ENCODE peak calls at places on chromosomes 6 and 20, in eight cellular contexts. Q is CD8-positive, alpha-beta memory T cell; Z is aorta; F is DND-41; E is breast epithelium; G is effector memory CD4-positive, alpha-beta T cell; J is uterus; U is cardiac muscle cell. H is an unnamed sample. For H3K27me3, the result is how much of the 10 kb centered on the place peaks cover.

GRCh38 chr20:52667358-52667757 is 304.8 kb upstream of the TSHZ2 start:
- DNase-seq in E (no peak), Q (no peak), G (no peak), U (no peak), J (no peak), Z (no peak), F (no peak), H (no peak)

GRCh38 chr6:36908758-36909157 is 23.0 kb downstream of the C6orf89 start:
- DNase-seq in Z (no peak), G (no peak), J (no peak), Q (no peak), F (no peak), U (no peak), E (no peak), H (no peak)

GRCh38 chr6:37051138-37052026 is 45.9 kb downstream of the FGD2 start:
- DNase-seq in J (peak), U (peak), Q (peak), F (peak), G (peak), E (peak), Z (peak), H (peak)

GRCh38 chr6:98980814-98981213 is 33.1 kb upstream of the FBXL4 start:
- DNase-seq in U (no peak), F (no peak), J (no peak), Q (no peak), G (no peak), Z (no peak), E (no peak), H (no peak)

GRCh38 chr6:127481628-127482027 is 22.4 kb upstream of the KIAA0408 start:
- DNase-seq in U (peak), G (no peak), Q (no peak), F (no peak), E (no peak), J (no peak), Z (no peak), H (peak)

GRCh38 chr6:89616531-89616930 is 22.0 kb downstream of the LYRM2 start:
- DNase-seq in F (no peak), Q (no peak), J (no peak), U (no peak), E (no peak), G (no peak), Z (no peak), H (peak)

GRCh38 chr20:35235881-35236280 is 9.4 kb downstream of the MMP24 start:
- DNase-seq in Q (no peak), F (no peak), E (no peak), U (no peak), Z (no peak), G (no peak), J (no peak), H (no peak)

GRCh38 chr6:25963426-25964123 is 973 bp downstream of the TRIM38 start:
- DNase-seq in J (no peak), Z (no peak), F (no peak), U (peak), G (no peak), E (no peak), Q (no peak), H (no peak)

GRCh38 chr6:8481727-8482126 is 46.4 kb upstream of the SLC35B3 start:
- DNase-seq in J (no peak), Z (no peak), Q (no peak), E (no peak), G (no peak), F (no peak), U (peak), H (no peak)

GRCh38 chr6:28357036-28357435 is 7.3 kb downstream of the ZKSCAN3 start:
- DNase-seq in F (no peak), G (no peak), J (no peak), E (no peak), Z (no peak), U (peak), Q (no peak), H (peak)

GRCh38 chr20:2871111-2871465 is 2.2 kb upstream of the PTPRA start:
- DNase-seq in U (peak), Z (no peak), G (no peak), F (no peak), E (no peak), J (no peak), Q (no peak), H (no peak)

GRCh38 chr6:9520417-9521151 is 894.3 kb downstream of the TFAP2A start:
- DNase-seq in Q (no peak), E (no peak), Z (no peak), J (no peak), G (no peak), U (peak), F (no peak), H (peak)

GRCh38 chr6:158803733-158804143 is 15.4 kb downstream of the EZR start:
- DNase-seq in J (no peak), E (no peak), Z (no peak), G (peak), F (peak), Q (peak), U (peak), H (no peak)

GRCh38 chr6:32194825-32195651 is 2.6 kb upstream of the GPSM3 start:
- DNase-seq in E (no peak), U (peak), J (no peak), Z (no peak), F (peak), Q (no peak), G (no peak), H (peak)

GRCh38 chr6:28220164-28221133 is 4.6 kb upstream of the ZSCAN9 start:
- DNase-seq in Q (no peak), G (no peak), J (no peak), F (no peak), E (no peak), Z (no peak), U (no peak), H (no peak)

GRCh38 chr20:4150095-4150492 is 134.7 kb upstream of the RNF24 start:
- DNase-seq in Q (no peak), E (peak), G (no peak), Z (no peak), F (no peak), J (no peak), U (peak), H (no peak)

GRCh38 chr20:16944753-16945152 is 196.6 kb downstream of the OTOR start:
- DNase-seq in F (no peak), E (no peak), U (no peak), Q (no peak), G (no peak), Z (no peak), J (no peak), H (no peak)

GRCh38 chr6:108966855-108967755 is 118.9 kb downstream of the ARMC2 start:
- DNase-seq in F (no peak), G (peak), Z (peak), J (no peak), Q (no peak), U (peak), E (no peak), H (peak)

GRCh38 chr6:4943716-4944115 is 60.1 kb downstream of the RPP40 start:
- DNase-seq in J (no peak), E (no peak), Z (no peak), G (no peak), F (no peak), Q (no peak), U (no peak), H (no peak)

GRCh38 chr20:55538261-55538908 is 466.9 kb downstream of the CBLN4 start:
- DNase-seq in U (no peak), Z (no peak), J (no peak), G (no peak), F (no peak), E (no peak), Q (no peak), H (no peak)

GRCh38 chr20:52242237-52243230 is 51.0 kb upstream of the ZFP64 start:
- DNase-seq in J (no peak), E (no peak), Z (no peak), F (no peak), G (no peak), Q (peak), U (peak), H (peak)

GRCh38 chr6:27592481-27593199 is 119.7 kb upstream of the ZNF184 start:
- DNase-seq in Z (no peak), E (no peak), U (peak), F (no peak), J (no peak), G (no peak), Q (peak), H (peak)

GRCh38 chr20:1568166-1568490 is 10.6 kb upstream of the SIRPD start:
- DNase-seq in F (no peak), J (no peak), Z (no peak), G (no peak), U (no peak), Q (no peak), E (no peak), H (no peak)

GRCh38 chr6:43477235-43478007 is at the start of gene TJAP1:
- DNase-seq in E (peak), G (peak), J (peak), Q (peak), Z (peak), F (peak), U (peak), H (peak)

GRCh38 chr6:55866110-55866509 is 9.3 kb downstream of the BMP5 start:
- DNase-seq in U (no peak), E (no peak), F (no peak), Q (no peak), J (no peak), Z (no peak), G (no peak), H (no peak)

GRCh38 chr20:63174309-63175030 is 41.5 kb downstream of the YTHDF1 start:
- DNase-seq in J (no peak), Z (no peak), U (no peak), Q (no peak), F (no peak), G (no peak), E (no peak), H (no peak)

GRCh38 chr6:40348591-40348990 is 238.6 kb downstream of the LRFN2 start:
- DNase-seq in J (no peak), F (peak), Z (no peak), G (no peak), U (no peak), Q (no peak), E (no peak), H (peak)

GRCh38 chr6:46104209-46104608 is 25.6 kb upstream of the ENPP4 start:
- DNase-seq in G (no peak), J (no peak), Z (no peak), E (no peak), F (no peak), Q (no peak), U (no peak), H (no peak)

GRCh38 chr6:157943249-157943963 is 38.3 kb upstream of the SYNJ2 start:
- DNase-seq in U (no peak), F (no peak), Z (peak), G (no peak), Q (no peak), E (no peak), J (no peak), H (no peak)

GRCh38 chr20:4159765-4160490 is 144.6 kb upstream of the RNF24 start:
- DNase-seq in F (no peak), J (no peak), G (no peak), Q (no peak), Z (no peak), U (no peak), E (no peak), H (no peak)

GRCh38 chr6:74277749-74278148 is 581.7 kb downstream of the CD109 start:
- DNase-seq in E (no peak), Z (no peak), Q (no peak), F (no peak), J (no peak), U (peak), G (no peak), H (peak)

GRCh38 chr6:166738778-166739654 is 112.0 kb upstream of the RPS6KA2 start:
- DNase-seq in J (no peak), F (no peak), E (no peak), Z (no peak), G (no peak), U (no peak), Q (no peak), H (no peak)

GRCh38 chr6:167476844-167477595 is 152.1 kb downstream of the TTLL2 start:
- DNase-seq in Q (no peak), E (no peak), Z (no peak), J (no peak), G (no peak), F (no peak), U (no peak), H (no peak)

GRCh38 chr20:23142162-23143050 is 56.3 kb upstream of the CD93 start:
- DNase-seq in G (no peak), F (peak), Z (peak), Q (no peak), E (no peak), J (no peak), U (no peak), H (no peak)

GRCh38 chr6:122736166-122736565 is 43.4 kb upstream of the FABP7 start:
- DNase-seq in Q (no peak), F (no peak), E (no peak), J (no peak), G (no peak), U (no peak), Z (no peak), H (no peak)

GRCh38 chr6:11889574-11889973 is 111.0 kb upstream of the ADTRP start:
- DNase-seq in G (no peak), Z (no peak), F (no peak), E (no peak), U (no peak), Q (no peak), J (no peak), H (no peak)

GRCh38 chr6:69871107-69871506 is 4.8 kb downstream of the COL19A1 start:
- DNase-seq in U (no peak), Q (no peak), Z (no peak), G (no peak), F (no peak), J (no peak), E (no peak), H (no peak)

GRCh38 chr6:69868252-69868804 is 2.0 kb downstream of the COL19A1 start:
- DNase-seq in Q (no peak), F (no peak), G (no peak), Z (no peak), J (no peak), U (no peak), E (no peak), H (no peak)

GRCh38 chr6:69867075-69867911 is 937 bp downstream of the COL19A1 start:
- DNase-seq in Q (peak), Z (peak), F (no peak), U (peak), E (no peak), J (no peak), G (peak), H (peak)

GRCh38 chr6:69866351-69867074 is at the start of gene COL19A1:
- DNase-seq in Q (peak), Z (peak), G (no peak), F (no peak), E (no peak), U (no peak), J (no peak), H (peak)

DNA sequence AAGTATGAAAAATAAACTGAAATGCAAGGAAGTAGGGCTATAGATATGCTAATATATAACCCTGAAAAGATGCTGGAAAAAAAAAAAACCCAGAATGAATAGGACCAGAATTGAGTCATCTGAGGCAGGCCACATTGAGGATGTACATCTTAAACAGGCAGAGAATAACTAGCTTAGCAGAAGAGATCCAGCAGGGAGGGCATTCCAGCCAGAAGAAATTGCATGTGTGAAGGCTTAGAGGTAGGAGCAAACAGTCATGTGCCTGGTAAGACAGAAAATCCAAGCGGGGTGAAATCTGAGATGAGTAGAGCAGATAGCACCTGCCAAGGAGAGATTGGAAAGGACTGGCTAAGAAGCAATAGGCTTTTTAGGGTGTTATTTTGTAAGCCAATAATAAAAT is 2.6 kb downstream of the COL19A1 start:
- DNase-seq in Q (no peak), U (no peak), E (no peak), G (no peak), F (no peak), Z (no peak), J (no peak), H (no peak)
- H3K27ac ChIP-seq in Q (no peak), U (no peak), E (no peak), G (no peak), F (no peak), Z (no peak), J (no peak), H (no peak)

DNA sequence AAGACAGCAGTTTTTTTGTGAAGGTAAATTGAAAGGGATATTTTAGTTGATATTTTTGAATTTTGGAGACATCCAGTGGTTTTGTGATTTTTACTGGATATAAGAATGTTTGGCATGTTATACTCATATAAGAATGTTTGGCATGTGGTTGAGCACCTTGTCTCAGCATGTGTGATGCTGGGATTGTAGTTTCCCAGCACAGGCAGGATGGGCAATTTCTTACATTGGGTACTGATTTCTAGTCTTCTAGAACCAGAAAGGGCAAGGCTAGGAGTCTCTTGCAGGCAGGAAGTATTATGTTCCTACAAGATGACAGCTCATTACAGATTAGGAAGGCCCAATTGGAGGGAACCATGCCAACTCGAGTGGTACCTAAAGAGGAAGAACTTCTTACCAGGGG is 377.7 kb downstream of the UTRN start:
- DNase-seq in F (no peak), E (no peak), U (no peak), G (no peak), Z (no peak), Q (no peak), J (no peak), H (no peak)
- H3K4me3 ChIP-seq in F (no peak), E (peak), U (no peak), G (no peak), Z (no peak), Q (no peak), J (no peak), H (no peak)

DNA sequence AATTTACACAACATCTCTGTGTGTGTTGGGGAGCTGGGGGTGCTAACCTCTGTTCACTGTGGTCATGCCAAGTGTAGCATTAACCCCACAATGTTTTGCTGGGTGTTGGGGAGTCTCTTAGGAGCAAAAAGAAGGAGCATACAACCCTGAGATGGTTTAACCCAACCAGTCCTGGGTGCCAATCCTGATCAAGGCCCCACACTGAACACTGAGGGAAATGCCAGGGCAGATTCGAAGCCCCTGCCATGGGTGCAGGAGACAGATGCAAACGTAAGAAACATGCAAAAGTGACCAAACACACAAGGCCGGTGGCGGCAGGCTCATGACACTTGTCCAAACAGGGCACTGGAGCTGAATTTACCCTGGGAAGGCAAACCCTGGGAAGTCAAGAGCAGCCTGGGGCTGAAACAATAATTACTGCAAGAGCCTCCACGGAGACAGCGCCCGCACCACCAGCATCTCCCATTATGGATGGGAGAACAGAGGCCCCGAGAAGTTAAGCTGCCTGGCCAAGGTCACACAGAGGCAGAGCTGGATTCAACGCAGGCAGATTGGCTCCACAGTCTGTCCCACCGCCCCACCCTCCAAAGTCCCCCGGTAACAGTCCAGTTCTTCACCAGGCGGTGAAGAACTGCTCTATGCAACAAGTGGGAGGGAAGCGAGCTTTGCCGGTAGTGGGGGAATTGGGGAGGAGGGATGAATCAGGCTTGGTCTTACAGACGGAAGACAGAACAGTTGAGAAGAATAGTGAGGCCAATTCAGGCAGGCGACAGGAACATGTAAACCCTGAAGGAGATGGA is 8.5 kb downstream of the ACSS1 start:
- DNase-seq in E (no peak), U (no peak), F (no peak), G (no peak), J (peak), Q (no peak), Z (peak), H (no peak)
- H3K27me3 ChIP-seq in E (under half), U (half or more), F (under half), G (under half), J (under half), Q (under half), Z (under half), H (under half)

GRCh38 chr6:160069459-160069858 is 52.2 kb upstream of the SLC22A1 start:
- DNase-seq in F (no peak), E (no peak), Z (no peak), Q (no peak), G (no peak), U (no peak), J (no peak), H (no peak)

GRCh38 chr6:160069050-160069454 is 52.6 kb upstream of the SLC22A1 start:
- DNase-seq in Q (peak), Z (no peak), F (peak), G (no peak), E (no peak), U (no peak), J (no peak), H (no peak)

GRCh38 chr6:160068346-160068745 is 53.3 kb upstream of the SLC22A1 start:
- DNase-seq in Z (no peak), G (no peak), F (no peak), J (no peak), E (no peak), Q (no peak), U (no peak), H (no peak)

GRCh38 chr6:160065200-160065599 is 56.4 kb upstream of the SLC22A1 start:
- DNase-seq in U (no peak), G (no peak), E (no peak), J (no peak), Q (no peak), Z (no peak), F (no peak), H (no peak)

DNA sequence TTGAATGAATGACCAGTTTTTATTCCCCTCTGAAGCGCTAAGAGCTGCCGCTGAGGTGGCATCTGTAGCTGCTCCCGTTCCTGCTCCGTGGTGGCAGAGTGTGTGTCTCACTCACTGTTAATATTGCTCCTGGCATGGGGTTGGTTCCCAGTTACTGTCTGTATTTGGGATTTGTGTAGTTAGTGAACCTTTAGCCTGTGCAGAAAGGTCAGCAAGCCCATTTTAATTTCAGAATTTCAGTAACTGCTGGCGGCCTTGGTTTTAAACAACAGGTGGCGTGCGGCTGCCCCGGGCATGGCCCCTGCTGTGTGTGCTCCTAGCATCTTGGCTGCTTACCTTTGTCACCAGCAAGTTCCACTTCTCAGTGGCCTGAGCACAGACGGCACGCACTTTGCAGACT is 54.1 kb upstream of the SLC22A1 start:
- DNase-seq in G (no peak), Z (no peak), E (no peak), J (no peak), U (no peak), F (no peak), Q (no peak), H (no peak)
- H3K27ac ChIP-seq in G (no peak), Z (no peak), E (no peak), J (no peak), U (no peak), F (no peak), Q (no peak), H (no peak)